ENCODE peak calls at places on chromosomes 13 and 19, in four cellular contexts. One of them, this sample, is unnamed. For H3K36me3, the result is how much of the 10 kb centered on the place peaks cover.

GRCh38 chr13:111337206-111337605 is 16.8 kb downstream of the TEX29 start:
- DNase-seq in heart right ventricle: no peak
- DNase-seq in left ventricle myocardium inferior: no peak
- DNase-seq in heart left ventricle: no peak
- DNase-seq in this sample: no peak

GRCh38 chr19:14972676-14973075 is 7.0 kb downstream of the SLC1A6 start:
- DNase-seq in heart right ventricle: no peak
- DNase-seq in left ventricle myocardium inferior: no peak
- DNase-seq in heart left ventricle: no peak
- DNase-seq in this sample: no peak

GRCh38 chr19:1154731-1155351 is 19.2 kb downstream of the SBNO2 start:
- DNase-seq in heart right ventricle: peak
- DNase-seq in left ventricle myocardium inferior: peak
- DNase-seq in heart left ventricle: peak
- DNase-seq in this sample: peak

GRCh38 chr13:83386609-83387008 is 495.7 kb downstream of the SLITRK1 start:
- DNase-seq in heart right ventricle: no peak
- DNase-seq in left ventricle myocardium inferior: no peak
- DNase-seq in heart left ventricle: no peak
- DNase-seq in this sample: no peak

GRCh38 chr19:49712397-49712859 is 21.5 kb downstream of the CPT1C start:
- DNase-seq in heart right ventricle: peak
- DNase-seq in left ventricle myocardium inferior: peak
- DNase-seq in heart left ventricle: peak
- DNase-seq in this sample: no peak

GRCh38 chr13:56396318-56396717 is 744.4 kb upstream of the PRR20A start:
- DNase-seq in heart right ventricle: no peak
- DNase-seq in left ventricle myocardium inferior: no peak
- DNase-seq in heart left ventricle: no peak
- DNase-seq in this sample: no peak

GRCh38 chr13:57437587-57437986 is 194.0 kb upstream of the PCDH17 start:
- DNase-seq in heart right ventricle: no peak
- DNase-seq in left ventricle myocardium inferior: no peak
- DNase-seq in heart left ventricle: no peak
- DNase-seq in this sample: no peak

GRCh38 chr13:70108276-70108845 is at the start of gene KLHL1:
- DNase-seq in heart right ventricle: no peak
- DNase-seq in left ventricle myocardium inferior: no peak
- DNase-seq in heart left ventricle: no peak
- DNase-seq in this sample: no peak

GRCh38 chr13:112852392-112852791 is 116.6 kb upstream of the MCF2L start:
- DNase-seq in heart right ventricle: no peak
- DNase-seq in left ventricle myocardium inferior: no peak
- DNase-seq in heart left ventricle: no peak
- DNase-seq in this sample: peak

GRCh38 chr13:23579886-23580706 is 9.9 kb downstream of the TNFRSF19 start:
- DNase-seq in heart right ventricle: no peak
- DNase-seq in left ventricle myocardium inferior: no peak
- DNase-seq in heart left ventricle: no peak
- DNase-seq in this sample: no peak

GRCh38 chr19:2438178-2438577 is 10.8 kb upstream of the TIMM13 start:
- DNase-seq in heart right ventricle: no peak
- DNase-seq in left ventricle myocardium inferior: no peak
- DNase-seq in heart left ventricle: no peak
- DNase-seq in this sample: peak

GRCh38 chr19:2974342-2974932 is 2.9 kb upstream of the TLE6 start:
- DNase-seq in heart right ventricle: peak
- DNase-seq in left ventricle myocardium inferior: peak
- DNase-seq in heart left ventricle: peak
- DNase-seq in this sample: peak

GRCh38 chr19:18422530-18423191 is 3.5 kb downstream of the SSBP4 start:
- DNase-seq in heart right ventricle: no peak
- DNase-seq in left ventricle myocardium inferior: no peak
- DNase-seq in heart left ventricle: no peak
- DNase-seq in this sample: no peak

GRCh38 chr13:48773531-48774275 is 120.0 kb downstream of the CYSLTR2 start:
- DNase-seq in heart right ventricle: no peak
- DNase-seq in left ventricle myocardium inferior: no peak
- DNase-seq in heart left ventricle: no peak
- DNase-seq in this sample: no peak

GRCh38 chr13:113161433-113161832 is 3.0 kb downstream of the PROZ start:
- DNase-seq in heart right ventricle: no peak
- DNase-seq in left ventricle myocardium inferior: no peak
- DNase-seq in heart left ventricle: no peak
- DNase-seq in this sample: no peak

GRCh38 chr13:98930014-98930625 is 47.7 kb downstream of the DOCK9 start:
- DNase-seq in heart right ventricle: no peak
- DNase-seq in left ventricle myocardium inferior: no peak
- DNase-seq in heart left ventricle: no peak
- DNase-seq in this sample: no peak

GRCh38 chr13:59671853-59672252 is 491.9 kb downstream of the DIAPH3 start:
- DNase-seq in heart right ventricle: no peak
- DNase-seq in left ventricle myocardium inferior: no peak
- DNase-seq in heart left ventricle: no peak
- DNase-seq in this sample: no peak

GRCh38 chr19:52138614-52139290 is 986 bp downstream of the ZNF616 start:
- DNase-seq in heart right ventricle: no peak
- DNase-seq in left ventricle myocardium inferior: no peak
- DNase-seq in heart left ventricle: peak
- DNase-seq in this sample: peak

DNA sequence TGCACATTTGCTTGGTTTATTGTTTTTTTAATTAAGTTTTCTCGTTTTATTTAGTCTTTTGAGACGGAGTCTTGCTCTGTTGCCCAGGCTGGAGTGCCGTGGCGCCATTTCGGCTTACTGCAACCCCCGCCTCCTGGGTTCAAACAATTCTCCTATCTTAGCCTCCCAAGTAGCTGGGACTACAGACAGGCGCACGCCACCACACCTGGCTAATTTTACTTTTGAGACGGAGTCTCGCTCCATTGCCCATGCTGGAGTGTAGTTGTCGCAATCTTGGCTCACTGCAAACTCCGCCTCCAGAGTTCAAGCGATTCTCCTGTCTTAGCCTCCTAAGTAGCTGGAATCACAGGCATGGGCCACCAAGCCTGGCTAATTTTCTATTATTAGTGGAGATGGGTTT is 1.3 kb downstream of the RPS9 start:
- DNase-seq in heart right ventricle: no peak
- DNase-seq in left ventricle myocardium inferior: no peak
- DNase-seq in heart left ventricle: no peak
- DNase-seq in this sample: peak
- H3K36me3 ChIP-seq in heart right ventricle: under half
- H3K36me3 ChIP-seq in left ventricle myocardium inferior: half or more
- H3K36me3 ChIP-seq in heart left ventricle: under half
- H3K36me3 ChIP-seq in this sample: under half

GRCh38 chr13:107625648-107626047 is 589.7 kb downstream of the LIG4 start:
- DNase-seq in heart right ventricle: no peak
- DNase-seq in left ventricle myocardium inferior: no peak
- DNase-seq in heart left ventricle: no peak
- DNase-seq in this sample: no peak
- H3K36me3 ChIP-seq in heart right ventricle: under half
- H3K36me3 ChIP-seq in left ventricle myocardium inferior: under half
- H3K36me3 ChIP-seq in heart left ventricle: under half
- H3K36me3 ChIP-seq in this sample: under half

DNA sequence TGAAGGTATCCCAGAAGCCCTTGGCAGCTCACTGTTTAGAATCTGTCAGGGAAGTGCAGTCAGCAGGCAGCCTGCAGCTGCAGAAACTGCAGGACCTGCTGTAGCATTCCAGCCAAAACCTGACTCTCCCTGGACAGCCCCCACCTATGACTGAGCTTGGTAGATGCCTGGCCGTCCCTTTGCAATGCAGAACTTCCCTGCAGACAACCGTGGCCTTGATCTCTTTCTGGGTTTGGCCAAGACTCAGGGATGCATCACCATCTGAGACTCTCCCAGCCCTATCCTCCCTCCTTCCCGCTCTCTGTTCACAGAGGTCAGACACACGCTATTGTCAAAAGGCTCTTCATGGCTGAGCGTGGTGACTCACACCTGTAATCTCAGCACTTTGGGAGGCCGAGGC is 99.4 kb downstream of the ZNF557 start:
- DNase-seq in heart right ventricle: no peak
- DNase-seq in left ventricle myocardium inferior: no peak
- DNase-seq in heart left ventricle: no peak
- DNase-seq in this sample: peak
- H3K36me3 ChIP-seq in heart right ventricle: under half
- H3K36me3 ChIP-seq in left ventricle myocardium inferior: half or more
- H3K36me3 ChIP-seq in heart left ventricle: under half
- H3K36me3 ChIP-seq in this sample: under half

DNA sequence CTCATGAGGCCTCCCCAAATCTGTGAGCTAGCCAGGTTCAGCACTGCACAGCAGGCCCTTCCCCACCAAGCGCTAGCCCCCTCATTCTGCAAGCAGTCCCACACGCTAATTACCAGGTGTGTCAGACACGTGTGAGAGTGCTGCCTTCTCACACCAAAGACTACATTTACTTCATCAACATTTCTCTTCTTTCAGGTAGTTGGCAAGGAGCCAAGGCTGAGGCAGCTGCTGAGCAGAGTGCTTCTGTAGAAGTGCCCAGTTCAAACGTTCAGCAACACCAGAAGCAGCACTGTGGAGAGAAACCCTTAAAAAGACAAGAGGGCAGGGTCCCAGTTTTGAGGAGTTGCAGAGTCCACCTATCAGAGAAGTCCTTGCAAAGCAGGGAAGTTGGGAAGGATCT is 6.4 kb downstream of the ZNF773 start:
- DNase-seq in heart right ventricle: no peak
- DNase-seq in left ventricle myocardium inferior: no peak
- DNase-seq in heart left ventricle: no peak
- DNase-seq in this sample: no peak
- H3K36me3 ChIP-seq in heart right ventricle: under half
- H3K36me3 ChIP-seq in left ventricle myocardium inferior: half or more
- H3K36me3 ChIP-seq in heart left ventricle: under half
- H3K36me3 ChIP-seq in this sample: under half

GRCh38 chr13:20808874-20809273 is 35.1 kb upstream of the EEF1AKMT1 start:
- DNase-seq in heart right ventricle: no peak
- DNase-seq in left ventricle myocardium inferior: no peak
- DNase-seq in heart left ventricle: no peak
- DNase-seq in this sample: no peak
- H3K36me3 ChIP-seq in heart right ventricle: under half
- H3K36me3 ChIP-seq in left ventricle myocardium inferior: under half
- H3K36me3 ChIP-seq in heart left ventricle: under half
- H3K36me3 ChIP-seq in this sample: under half

GRCh38 chr19:47381121-47381520 is 32.0 kb downstream of the DHX34 start:
- DNase-seq in heart right ventricle: no peak
- DNase-seq in left ventricle myocardium inferior: no peak
- DNase-seq in heart left ventricle: no peak
- DNase-seq in this sample: no peak
- H3K36me3 ChIP-seq in heart right ventricle: under half
- H3K36me3 ChIP-seq in left ventricle myocardium inferior: under half
- H3K36me3 ChIP-seq in heart left ventricle: under half
- H3K36me3 ChIP-seq in this sample: under half

GRCh38 chr19:34381399-34382251 is 16.6 kb downstream of the GPI start:
- DNase-seq in heart right ventricle: no peak
- DNase-seq in left ventricle myocardium inferior: no peak
- DNase-seq in heart left ventricle: no peak
- DNase-seq in this sample: no peak
- H3K36me3 ChIP-seq in heart right ventricle: under half
- H3K36me3 ChIP-seq in left ventricle myocardium inferior: half or more
- H3K36me3 ChIP-seq in heart left ventricle: under half
- H3K36me3 ChIP-seq in this sample: under half

GRCh38 chr19:40804783-40805242 is 5.8 kb downstream of the EGLN2 start:
- DNase-seq in heart right ventricle: no peak
- DNase-seq in left ventricle myocardium inferior: no peak
- DNase-seq in heart left ventricle: no peak
- DNase-seq in this sample: no peak
- H3K36me3 ChIP-seq in heart right ventricle: under half
- H3K36me3 ChIP-seq in left ventricle myocardium inferior: under half
- H3K36me3 ChIP-seq in heart left ventricle: under half
- H3K36me3 ChIP-seq in this sample: under half

DNA sequence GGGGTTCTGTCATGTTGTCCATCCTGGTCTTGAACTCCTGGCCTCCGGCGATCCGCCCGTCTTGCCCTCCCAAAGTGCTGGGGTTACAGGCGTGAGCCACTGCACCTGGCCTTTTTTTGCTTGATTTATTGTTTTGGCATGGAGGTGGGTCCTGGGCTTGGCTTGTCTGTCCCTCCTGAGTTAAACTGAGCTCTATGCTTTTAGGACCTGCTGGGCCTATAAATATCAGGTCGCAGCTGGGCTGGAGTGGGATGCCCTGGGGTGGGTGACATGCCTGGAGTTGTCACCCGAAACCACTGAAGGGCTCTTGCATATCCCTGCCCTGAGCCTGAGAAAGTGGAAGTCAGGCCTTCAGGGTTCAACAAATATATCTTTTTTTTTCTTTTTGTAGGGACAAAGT is 5.5 kb downstream of the ARRDC5 start:
- DNase-seq in heart right ventricle: no peak
- DNase-seq in left ventricle myocardium inferior: no peak
- DNase-seq in heart left ventricle: no peak
- DNase-seq in this sample: no peak
- H3K36me3 ChIP-seq in heart right ventricle: under half
- H3K36me3 ChIP-seq in left ventricle myocardium inferior: under half
- H3K36me3 ChIP-seq in heart left ventricle: under half
- H3K36me3 ChIP-seq in this sample: under half

GRCh38 chr19:42233106-42233505 is 9.3 kb downstream of the GSK3A start:
- DNase-seq in heart right ventricle: no peak
- DNase-seq in left ventricle myocardium inferior: no peak
- DNase-seq in heart left ventricle: no peak
- DNase-seq in this sample: no peak
- H3K36me3 ChIP-seq in heart right ventricle: under half
- H3K36me3 ChIP-seq in left ventricle myocardium inferior: half or more
- H3K36me3 ChIP-seq in heart left ventricle: under half
- H3K36me3 ChIP-seq in this sample: under half

This sample was measured in aorta.